ENCODE peak calls at places on chromosomes 3 and 15, in four cellular contexts. H is ovary, L is stomach, E is psoas muscle. F is an unnamed sample.
A peak's percentile ranks its signal among the peaks of the same experiment; 100 is the strongest.

GRCh38 chr3:66483006-66483928 is 17.6 kb downstream of the LRIG1 start:
- DNase-seq in H (peak; percentile 84), L (peak; percentile 59), E (peak; percentile 73), F (no peak)

GRCh38 chr3:128229077-128229837 is 76.0 kb downstream of the EEFSEC start:
- DNase-seq in H (peak; percentile 49), L (no peak), E (no peak), F (no peak)

GRCh38 chr3:64216706-64217105 is 8.6 kb downstream of the PRICKLE2 start:
- DNase-seq in H (no peak), L (no peak), E (no peak), F (no peak)

GRCh38 chr3:168213920-168214319 is 118.2 kb upstream of the GOLIM4 start:
- DNase-seq in H (no peak), L (no peak), E (no peak), F (no peak)

GRCh38 chr3:42736081-42736480 is 33.5 kb upstream of the HHATL start:
- DNase-seq in H (no peak), L (no peak), E (no peak), F (no peak)

GRCh38 chr3:98003306-98003969 is 31.2 kb upstream of the RIOX2 start:
- DNase-seq in H (no peak), L (no peak), E (no peak), F (no peak)

GRCh38 chr3:183287301-183287971 is 34.4 kb downstream of the B3GNT5 start:
- DNase-seq in H (peak; percentile 34), L (no peak), E (peak; percentile 34), F (no peak)

GRCh38 chr3:14795996-14796395 is 22.8 kb upstream of the FGD5 start:
- DNase-seq in H (no peak), L (no peak), E (no peak), F (peak; percentile 19)

GRCh38 chr3:195162033-195162669 is 108.8 kb downstream of the XXYLT1 start:
- DNase-seq in H (peak; percentile 54), L (no peak), E (no peak), F (peak; percentile 91)

GRCh38 chr3:137121704-137122314 is 164.0 kb downstream of the IL20RB start:
- DNase-seq in H (no peak), L (no peak), E (no peak), F (no peak)

GRCh38 chr3:46076606-46077005 is 49.3 kb upstream of the XCR1 start:
- DNase-seq in H (no peak), L (no peak), E (no peak), F (no peak)

GRCh38 chr3:187986514-187986934 is 167.4 kb upstream of the LPP start:
- DNase-seq in H (no peak), L (no peak), E (no peak), F (no peak)

GRCh38 chr3:83890763-83891135 is 1068.0 kb upstream of the CADM2 start:
- DNase-seq in H (no peak), L (no peak), E (no peak), F (no peak)

GRCh38 chr3:133464573-133464972 is 64.7 kb downstream of the BFSP2 start:
- DNase-seq in H (no peak), L (no peak), E (no peak), F (no peak)

GRCh38 chr3:42535981-42536784 is 33.7 kb downstream of the VIPR1 start:
- DNase-seq in H (no peak), L (peak; percentile 36), E (no peak), F (peak; percentile 69)

GRCh38 chr3:34842706-34843478 is 796.4 kb upstream of the ARPP21 start:
- DNase-seq in H (no peak), L (no peak), E (no peak), F (no peak)

GRCh38 chr3:141308588-141309218 is 59.6 kb upstream of the ZBTB38 start:
- DNase-seq in H (peak; percentile 47), L (peak; percentile 65), E (peak; percentile 40), F (no peak)

GRCh38 chr15:57516327-57517026 is 75.2 kb upstream of the MYZAP start:
- DNase-seq in H (no peak), L (no peak), E (no peak), F (no peak)

GRCh38 chr3:149179225-149179624 is 42.4 kb downstream of the CP start:
- DNase-seq in H (no peak), L (no peak), E (no peak), F (no peak)

GRCh38 chr3:23277688-23278087 is 74.6 kb downstream of the UBE2E2 start:
- DNase-seq in H (no peak), L (no peak), E (no peak), F (no peak)

GRCh38 chr15:42101861-42102260 is 7.5 kb upstream of the PLA2G4D start:
- DNase-seq in H (no peak), L (no peak), E (no peak), F (no peak)

GRCh38 chr3:125145751-125146475 is 66.6 kb downstream of the SLC12A8 start:
- DNase-seq in H (no peak), L (no peak), E (no peak), F (no peak)

GRCh38 chr3:36649078-36649477 is 115.3 kb downstream of the DCLK3 start:
- DNase-seq in H (no peak), L (no peak), E (no peak), F (no peak)

GRCh38 chr3:8563597-8563996 is 62.0 kb downstream of the LMCD1 start:
- DNase-seq in H (no peak), L (no peak), E (no peak), F (no peak)

GRCh38 chr3:120214161-120214560 is 70.9 kb downstream of the GPR156 start:
- DNase-seq in H (peak; percentile 11), L (no peak), E (no peak), F (no peak)

GRCh38 chr3:106206165-106206564 is 337.4 kb upstream of the CBLB start:
- DNase-seq in H (no peak), L (no peak), E (no peak), F (no peak)

GRCh38 chr3:50157821-50158556 is 2.9 kb downstream of the SEMA3F start:
- DNase-seq in H (no peak), L (no peak), E (no peak), F (no peak)
- H3K4me1 ChIP-seq in H (peaks cover 7% of the 10 kb centered on the region), L (peaks cover 88% of the 10 kb centered on the region), E (peaks cover 22% of the 10 kb centered on the region), F (peaks cover 12% of the 10 kb centered on the region)

GRCh38 chr15:66777054-66777453 is 75.0 kb downstream of the SMAD6 start:
- DNase-seq in H (no peak), L (no peak), E (no peak), F (peak; percentile 37)

GRCh38 chr15:66777596-66778313 is 75.7 kb downstream of the SMAD6 start:
- DNase-seq in H (no peak), L (no peak), E (no peak), F (peak; percentile 40)

GRCh38 chr15:66772967-66773873 is 71.2 kb downstream of the SMAD6 start:
- DNase-seq in H (no peak), L (peak; percentile 72), E (no peak), F (peak; percentile 59)

GRCh38 chr15:66774001-66774814 is 72.2 kb downstream of the SMAD6 start:
- DNase-seq in H (peak; percentile 82), L (peak; percentile 92), E (peak; percentile 84), F (peak; percentile 88)

GRCh38 chr15:66775127-66776105 is 73.4 kb downstream of the SMAD6 start:
- DNase-seq in H (peak; percentile 71), L (no peak), E (no peak), F (peak; percentile 35)
- H3K4me3 ChIP-seq in H (no peak overlapping the region), L (no peak overlapping the region), E (no peak overlapping the region), F (no peak overlapping the region)

GRCh38 chr3:52028572-52028971 is 27.8 kb downstream of the DUSP7 start:
- DNase-seq in H (no peak), L (no peak), E (peak; percentile 60), F (no peak)
- H3K4me1 ChIP-seq in H (no peaks in the 10 kb centered on the region), L (peaks cover 7% of the 10 kb centered on the region), E (peaks cover 64% of the 10 kb centered on the region), F (peaks cover 11% of the 10 kb centered on the region)

DNA sequence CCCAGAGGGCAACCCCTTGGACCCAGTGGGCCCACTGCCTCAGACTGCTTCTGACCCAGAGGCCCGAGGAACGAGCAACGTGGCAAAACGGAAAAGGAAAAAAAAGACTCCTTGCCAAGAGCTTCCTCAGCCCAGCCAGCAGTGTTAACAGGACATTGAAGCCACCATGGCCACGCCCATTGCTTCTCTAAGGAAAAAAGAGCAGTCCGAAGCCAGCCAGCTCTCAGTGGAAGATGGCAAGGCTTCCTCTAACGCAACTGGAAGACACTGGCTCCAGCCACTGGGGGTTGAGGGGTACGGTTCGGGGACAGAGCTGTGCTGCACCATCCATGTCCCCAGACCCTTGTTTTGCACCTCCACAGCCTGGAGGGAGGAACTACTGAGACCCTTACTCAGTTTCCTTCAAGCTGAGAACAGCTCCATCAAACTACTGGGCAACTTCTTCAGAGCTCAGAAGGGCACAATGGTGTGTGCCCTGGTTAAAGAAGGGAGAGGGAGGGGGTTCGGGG is 10.7 kb downstream of the BMF start:
- DNase-seq in H (no peak), L (peak; percentile 73), E (peak; percentile 54), F (peak; percentile 80)
- H3K4me3 ChIP-seq in H (no peak overlapping the region), L (no peak overlapping the region), E (peak overlapping the region; percentile 25), F (no peak overlapping the region)

DNA sequence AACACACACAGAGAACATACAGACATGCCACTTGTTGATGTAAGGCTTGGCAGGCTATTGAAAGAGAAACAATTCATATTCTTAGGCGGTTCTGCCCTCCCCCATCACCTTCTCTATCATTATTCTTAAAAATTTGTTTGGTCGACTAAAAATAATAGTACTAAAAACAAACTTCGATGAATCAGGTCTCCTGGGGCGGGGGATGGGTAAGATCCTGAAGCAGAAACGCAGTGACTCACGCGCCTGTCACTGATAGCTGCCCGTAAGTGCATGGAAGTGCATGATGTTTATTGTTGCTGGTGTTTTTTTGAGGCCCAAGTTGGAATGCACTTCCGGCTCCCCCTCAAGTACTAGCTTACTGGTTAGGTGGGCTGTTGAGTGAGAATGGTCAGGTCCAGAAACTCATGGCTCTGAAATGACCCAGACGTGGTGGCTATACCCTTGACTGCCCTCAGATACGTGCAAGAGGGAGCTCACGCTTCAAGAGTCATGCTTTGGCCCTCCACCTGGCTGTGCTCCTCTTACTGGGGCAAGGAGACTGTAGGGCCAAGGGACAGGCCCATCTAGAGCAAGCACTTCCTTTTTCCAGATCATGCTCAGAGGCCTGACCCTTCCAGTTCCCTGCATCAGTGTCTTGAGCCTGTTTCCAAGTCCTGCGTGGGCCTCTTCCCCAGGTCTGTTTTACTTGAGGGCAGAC is 10.9 kb downstream of the SMAD3 start:
- DNase-seq in H (no peak), L (peak; percentile 58), E (peak; percentile 46), F (no peak)
- H3K4me1 ChIP-seq in H (peaks cover 39% of the 10 kb centered on the region), L (peaks cover 100% of the 10 kb centered on the region), E (peaks cover 90% of the 10 kb centered on the region), F (peaks cover 94% of the 10 kb centered on the region)